ENCODE peak calls at places on chromosomes 13 and 19, in five cellular contexts. G is astrocyte, O is lower lobe of right lung, E is MCF 10A, B is neural crest cell. J is an unnamed sample.

GRCh38 chr13:98653471-98653985 is 76.6 kb upstream of the STK24 start:
- DNase-seq in G (peak; percentile 34), O (peak; percentile 81), E (peak; percentile 85), B (peak; percentile 67), J (no peak)

GRCh38 chr13:113562085-113562749 is 22.3 kb upstream of the TFDP1 start:
- DNase-seq in G (peak; percentile 61), O (peak; percentile 51), E (peak; percentile 58), B (peak; percentile 76), J (peak; percentile 28)

GRCh38 chr13:45623516-45624090 is 8.1 kb upstream of the ERICH6B start:
- DNase-seq in G (no peak), O (no peak), E (peak; percentile 40), B (no peak), J (no peak)

GRCh38 chr19:7170983-7171382 is 101.5 kb downstream of the ZNF557 start:
- DNase-seq in G (no peak), O (no peak), E (no peak), B (no peak), J (no peak)

GRCh38 chr19:51799998-51800848 is 5.3 kb downstream of the FPR3 start:
- DNase-seq in G (peak; percentile 68), O (no peak), E (no peak), B (no peak), J (no peak)

GRCh38 chr19:16066611-16067104 is 9.6 kb upstream of the TPM4 start:
- DNase-seq in G (peak; percentile 69), O (peak; percentile 49), E (peak; percentile 88), B (no peak), J (no peak)

GRCh38 chr13:113022391-113023216 is 53.6 kb downstream of the MCF2L start:
- DNase-seq in G (no peak), O (no peak), E (no peak), B (peak; percentile 86), J (peak; percentile 20)

GRCh38 chr13:86464193-86464592 is 665.0 kb upstream of the SLITRK6 start:
- DNase-seq in G (no peak), O (no peak), E (peak; percentile 43), B (no peak), J (no peak)

GRCh38 chr19:13920940-13921744 is 15.1 kb downstream of the CC2D1A start:
- DNase-seq in G (peak; percentile 41), O (no peak), E (peak; percentile 48), B (no peak), J (peak; percentile 18)

GRCh38 chr19:42356686-42357085 is 31.3 kb downstream of the MEGF8 start:
- DNase-seq in G (no peak), O (no peak), E (no peak), B (no peak), J (no peak)

GRCh38 chr19:18475762-18476331 is 37.9 kb upstream of the ISYNA1 start:
- DNase-seq in G (no peak), O (no peak), E (no peak), B (no peak), J (no peak)

GRCh38 chr13:91248249-91248648 is 99.2 kb upstream of the MIR17HG start:
- DNase-seq in G (no peak), O (no peak), E (no peak), B (no peak), J (no peak)

GRCh38 chr13:82565191-82565590 is 1317.1 kb downstream of the SLITRK1 start:
- DNase-seq in G (no peak), O (no peak), E (no peak), B (no peak), J (no peak)

GRCh38 chr13:42075517-42075916 is 27.1 kb downstream of the DGKH start:
- DNase-seq in G (no peak), O (no peak), E (no peak), B (no peak), J (no peak)

GRCh38 chr13:110047511-110047910 is 259.4 kb downstream of the COL4A1 start:
- DNase-seq in G (peak; percentile 99), O (peak; percentile 83), E (no peak), B (no peak), J (no peak)

GRCh38 chr19:5821521-5822180 is 16.8 kb downstream of the NRTN start:
- DNase-seq in G (no peak), O (no peak), E (no peak), B (no peak), J (no peak)

GRCh38 chr13:30796833-30797601 is 61.7 kb downstream of the ALOX5AP start:
- DNase-seq in G (peak; percentile 78), O (no peak), E (no peak), B (no peak), J (peak; percentile 52)

GRCh38 chr19:53958168-53958571 is 4.6 kb upstream of the CACNG8 start:
- DNase-seq in G (no peak), O (no peak), E (no peak), B (no peak), J (no peak)

GRCh38 chr19:19106061-19106551 is 32.2 kb downstream of the TMEM161A start:
- DNase-seq in G (no peak), O (no peak), E (no peak), B (peak; percentile 41), J (no peak)

GRCh38 chr13:64480648-64481047 is 2749.5 kb downstream of the PCDH9 start:
- DNase-seq in G (peak; percentile 6), O (no peak), E (no peak), B (no peak), J (no peak)

GRCh38 chr19:34171539-34171876 is 796 bp upstream of the LSM14A start:
- DNase-seq in G (peak; percentile 76), O (no peak), E (peak; percentile 44), B (peak; percentile 3), J (peak; percentile 65)

GRCh38 chr19:49555600-49556411 is 24.6 kb downstream of the NOSIP start:
- DNase-seq in G (no peak), O (peak; percentile 85), E (no peak), B (peak; percentile 21), J (no peak)

GRCh38 chr19:19531951-19532805 is 3.5 kb downstream of the YJEFN3 start:
- DNase-seq in G (no peak), O (peak; percentile 91), E (peak; percentile 80), B (peak; percentile 86), J (no peak)

GRCh38 chr19:39004403-39004802 is 27.9 kb downstream of the FBXO27 start:
- DNase-seq in G (no peak), O (no peak), E (no peak), B (no peak), J (no peak)

GRCh38 chr19:3710265-3710812 is 2.2 kb downstream of the TJP3 start:
- DNase-seq in G (no peak), O (peak; percentile 96), E (peak; percentile 97), B (no peak), J (no peak)

GRCh38 chr19:55308281-55308680 is 16.9 kb downstream of the TMEM150B start:
- DNase-seq in G (no peak), O (no peak), E (no peak), B (no peak), J (no peak)

GRCh38 chr13:29589234-29589633 is 6.3 kb downstream of the SLC7A1 start:
- DNase-seq in G (peak; percentile 76), O (no peak), E (no peak), B (no peak), J (no peak)

GRCh38 chr19:50798116-50798942 is 8.1 kb downstream of the ACP4 start:
- DNase-seq in G (no peak), O (no peak), E (no peak), B (no peak), J (no peak)

GRCh38 chr13:48873081-48873480 is 102.6 kb upstream of the FNDC3A start:
- DNase-seq in G (no peak), O (no peak), E (no peak), B (no peak), J (no peak)

GRCh38 chr13:33970746-33971145 is 152.8 kb downstream of the RFC3 start:
- DNase-seq in G (no peak), O (no peak), E (no peak), B (no peak), J (no peak)

GRCh38 chr19:44738603-44739585 is 9.6 kb upstream of the BCL3 start:
- DNase-seq in G (no peak), O (no peak), E (no peak), B (no peak), J (no peak)

GRCh38 chr19:33206261-33207039 is 12.3 kb downstream of the LRP3 start:
- DNase-seq in G (no peak), O (no peak), E (no peak), B (no peak), J (no peak)

DNA sequence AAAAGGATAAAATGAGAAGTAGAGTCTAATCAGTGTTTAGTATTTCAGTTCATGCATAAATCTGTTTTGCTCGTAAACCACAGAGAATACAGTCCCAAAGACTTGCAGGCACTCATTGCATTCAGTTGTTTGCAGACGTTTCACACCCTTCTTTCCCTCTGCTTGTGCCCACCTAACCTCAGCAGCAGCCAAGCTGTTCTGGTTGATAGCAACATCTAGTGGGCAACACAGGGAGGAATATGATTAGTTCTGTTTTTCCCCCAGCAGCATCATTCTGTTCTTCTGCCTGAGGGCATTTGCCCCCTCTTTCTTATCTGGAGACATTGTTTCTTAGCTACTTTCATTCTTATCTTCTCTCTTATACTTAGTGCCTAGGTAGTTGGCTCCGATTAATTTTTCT is 135.6 kb downstream of the PAN3 start:
- DNase-seq in G (no peak), O (no peak), E (no peak), B (no peak), J (no peak)
- TF ChIP-seq CTCF in G (no peak), O (no peak), E (no peak), B (no peak), J (peak; percentile 13)

GRCh38 chr19:9435279-9436268 is at the start of gene ZNF266:
- DNase-seq in G (peak; percentile 84), O (peak; percentile 92), E (peak; percentile 89), B (peak; percentile 82), J (peak; percentile 80)
- TF ChIP-seq CTCF in G (peak; percentile 51), O (peak; percentile 71), E (peak; percentile 72), B (peak; percentile 61), J (peak; percentile 68)

GRCh38 chr13:52744842-52745241 is 5.2 kb upstream of the CNMD start:
- DNase-seq in G (no peak), O (no peak), E (no peak), B (no peak), J (no peak)

GRCh38 chr13:52746141-52746540 is 6.5 kb upstream of the CNMD start:
- DNase-seq in G (no peak), O (no peak), E (no peak), B (no peak), J (no peak)

GRCh38 chr13:52739468-52740071 is at the start of gene CNMD:
- DNase-seq in G (no peak), O (no peak), E (no peak), B (no peak), J (no peak)

GRCh38 chr13:52743569-52743968 is 3.9 kb upstream of the CNMD start:
- DNase-seq in G (no peak), O (no peak), E (no peak), B (no peak), J (no peak)

GRCh38 chr13:52743988-52744387 is 4.4 kb upstream of the CNMD start:
- DNase-seq in G (no peak), O (no peak), E (no peak), B (no peak), J (no peak)
- TF ChIP-seq CTCF in G (no peak), O (no peak), E (no peak), B (peak; percentile 31), J (peak; percentile 25)

DNA sequence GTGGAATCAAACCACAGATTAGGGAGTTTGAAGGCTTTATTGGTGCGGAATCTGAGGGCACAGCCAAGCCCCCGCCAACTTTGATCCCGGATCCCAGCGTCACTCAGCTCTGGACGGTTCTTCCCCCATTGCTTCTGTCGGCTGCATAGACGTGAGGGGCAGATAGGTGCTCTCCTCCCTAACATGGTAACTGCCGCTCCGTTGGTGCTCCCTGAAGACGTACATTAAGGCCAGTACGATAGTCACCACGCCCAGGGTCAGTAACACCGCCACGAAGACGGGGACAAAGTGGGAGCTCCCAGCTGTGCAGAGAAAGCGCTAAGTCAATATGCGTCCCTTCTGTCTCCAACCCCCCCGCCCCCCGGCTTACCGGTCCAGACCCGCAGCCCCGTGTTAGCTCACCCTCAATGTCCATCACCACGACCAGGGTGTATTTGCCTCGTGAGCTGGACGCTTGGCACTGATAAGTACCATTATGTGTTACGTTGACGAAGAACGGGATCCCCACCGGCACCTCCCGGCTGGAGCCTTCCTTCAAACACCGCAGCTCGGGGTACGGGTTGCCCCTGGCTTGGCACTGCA is 520 bp upstream of the RAVER1 start:
- DNase-seq in G (peak; percentile 1), O (no peak), E (peak; percentile 26), B (peak; percentile 18), J (no peak)
- TF ChIP-seq CTCF in G (no peak), O (no peak), E (no peak), B (no peak), J (no peak)

J was measured in foreskin keratinocyte.